ENCODE peak calls at places on chromosomes 13 and 19, in four cellular contexts. I is hypothalamus, D is tibial nerve, Z is HepG2. K is an unnamed sample.

GRCh38 chr19:2084993-2085720 is 11.0 kb downstream of the MOB3A start:
- DNase-seq in I (peak; percentile 27), D (no peak), Z (no peak), K (no peak)

GRCh38 chr19:45049073-45049736 is 10.4 kb downstream of the CLASRP start:
- DNase-seq in D (no peak), Z (no peak), I (peak; percentile 52), K (no peak)

GRCh38 chr13:100230813-100231575 is 142.1 kb downstream of the PCCA start:
- DNase-seq in Z (no peak), I (no peak), D (no peak), K (no peak)

GRCh38 chr19:29875931-29876330 is 64.1 kb downstream of the CCNE1 start:
- DNase-seq in Z (no peak), D (no peak), I (no peak), K (no peak)

GRCh38 chr13:113859311-113860050 is 4.4 kb downstream of the GAS6 start:
- DNase-seq in D (no peak), I (no peak), Z (no peak), K (no peak)

GRCh38 chr19:46659151-46660007 is 1.6 kb downstream of the DACT3 start:
- DNase-seq in D (no peak), Z (no peak), I (peak; percentile 73), K (no peak)

GRCh38 chr19:49339364-49340068 is 4.3 kb downstream of the CD37 start:
- DNase-seq in D (peak; percentile 73), Z (no peak), I (peak; percentile 74), K (peak; percentile 57)

GRCh38 chr13:29021717-29022116 is 201.6 kb downstream of the MTUS2 start:
- DNase-seq in I (no peak), D (no peak), Z (no peak), K (no peak)

GRCh38 chr13:109145631-109146030 is 516.2 kb downstream of the MYO16 start:
- DNase-seq in I (peak; percentile 40), D (no peak), Z (peak; percentile 13), K (no peak)

GRCh38 chr13:80359459-80360297 is 18.8 kb upstream of the SPRY2 start:
- DNase-seq in D (no peak), Z (no peak), I (no peak), K (no peak)

GRCh38 chr13:20566424-20566916 is 487 bp upstream of the IFT88 start:
- DNase-seq in D (no peak), Z (peak; percentile 76), I (no peak), K (peak; percentile 2)

GRCh38 chr13:87893186-87893585 is 222.0 kb downstream of the SLITRK5 start:
- DNase-seq in Z (no peak), D (no peak), I (no peak), K (no peak)

GRCh38 chr13:33204130-33204927 is 81.2 kb downstream of the STARD13 start:
- DNase-seq in D (peak; percentile 53), Z (no peak), I (no peak), K (peak; percentile 36)

GRCh38 chr13:66778461-66778860 is 451.7 kb downstream of the PCDH9 start:
- DNase-seq in I (no peak), D (no peak), Z (no peak), K (no peak)

GRCh38 chr13:43848250-43848649 is 31.3 kb downstream of the CCDC122 start:
- DNase-seq in I (no peak), Z (peak; percentile 76), D (no peak), K (no peak)

GRCh38 chr19:51294211-51294976 is 17.1 kb upstream of the IGLON5 start:
- DNase-seq in I (no peak), Z (no peak), D (no peak), K (no peak)

K was measured in thoracic aorta.